ENCODE peak calls at places on chromosomes 16 and 17, in four cellular contexts. L, B, Q and I are unnamed samples.

GRCh38 chr17:49521088-49521450 is 26.0 kb downstream of the NGFR start:
- DNase-seq in Q (no peak), B (no peak), L (no peak), I (no peak)

GRCh38 chr17:39151680-39152058 is 232 bp upstream of the PLXDC1 start:
- DNase-seq in B (no peak), L (peak), Q (no peak), I (peak)

GRCh38 chr17:38421224-38421841 is 6.9 kb upstream of the ARHGAP23 start:
- DNase-seq in L (no peak), B (no peak), Q (no peak), I (no peak)

GRCh38 chr16:30395992-30396560 is 856 bp downstream of the ZNF48 start:
- DNase-seq in Q (no peak), B (no peak), L (no peak), I (no peak)

GRCh38 chr17:44903012-44903685 is 3.9 kb upstream of the EFTUD2 start:
- DNase-seq in Q (no peak), B (no peak), L (no peak), I (no peak)

GRCh38 chr17:10071141-10071540 is 127.3 kb downstream of the GAS7 start:
- DNase-seq in B (no peak), Q (no peak), L (no peak), I (no peak)

GRCh38 chr16:24815052-24815451 is 30.7 kb upstream of the SLC5A11 start:
- DNase-seq in Q (no peak), L (no peak), B (no peak), I (no peak)

GRCh38 chr16:48559462-48560211 is 50.3 kb downstream of the N4BP1 start:
- DNase-seq in B (no peak), Q (no peak), L (no peak), I (no peak)

GRCh38 chr17:72764632-72765041 is 327.9 kb downstream of the SLC39A11 start:
- DNase-seq in B (no peak), L (no peak), Q (no peak), I (no peak)

GRCh38 chr17:77475012-77475976 is 334.5 kb downstream of the SEC14L1 start:
- DNase-seq in Q (no peak), L (no peak), B (peak), I (peak)

GRCh38 chr17:75364078-75364477 is 41.4 kb downstream of the GRB2 start:
- DNase-seq in Q (no peak), B (no peak), L (no peak), I (no peak)

GRCh38 chr17:76048711-76049110 is 21.6 kb upstream of the EVPL start:
- DNase-seq in L (no peak), Q (no peak), B (no peak), I (no peak)

GRCh38 chr17:31394544-31394943 is 3.1 kb downstream of the RAB11FIP4 start:
- DNase-seq in Q (no peak), L (peak), B (no peak), I (peak)

GRCh38 chr17:55588858-55589257 is 77.6 kb upstream of the SMIM36 start:
- DNase-seq in L (no peak), Q (no peak), B (no peak), I (no peak)

GRCh38 chr17:63702223-63702577 is 2.3 kb upstream of the LIMD2 start:
- DNase-seq in B (peak), Q (no peak), L (no peak), I (peak)

GRCh38 chr17:72393553-72393952 is 272.7 kb downstream of the SOX9 start:
- DNase-seq in B (no peak), Q (peak), L (no peak), I (no peak)

GRCh38 chr16:50747206-50747956 is 5.5 kb downstream of the CYLD start:
- DNase-seq in L (no peak), Q (no peak), B (no peak), I (no peak)

GRCh38 chr16:79542196-79542859 is 58.2 kb downstream of the MAF start:
- DNase-seq in L (no peak), Q (no peak), B (no peak), I (no peak)

GRCh38 chr17:48037036-48037881 is at the start of gene COPZ2:
- DNase-seq in L (peak), Q (peak), B (peak), I (peak)

GRCh38 chr17:29665480-29665807 is 42.7 kb upstream of the CORO6 start:
- DNase-seq in L (no peak), B (no peak), Q (no peak), I (no peak)

GRCh38 chr16:49644143-49644460 is 211.8 kb downstream of the ZNF423 start:
- DNase-seq in Q (no peak), L (no peak), B (no peak), I (no peak)

GRCh38 chr16:1706386-1707192 is 594 bp downstream of the MAPK8IP3 start:
- DNase-seq in L (peak), Q (no peak), B (peak), I (peak)

GRCh38 chr16:86285938-86286921 is 224.1 kb upstream of the FOXF1 start:
- DNase-seq in B (no peak), Q (no peak), L (no peak), I (no peak)

GRCh38 chr16:1884889-1885288 is 12.9 kb upstream of the MEIOB start:
- DNase-seq in B (no peak), Q (no peak), L (no peak), I (no peak)

GRCh38 chr16:81652798-81653505 is 126.1 kb upstream of the PLCG2 start:
- DNase-seq in Q (no peak), B (no peak), L (no peak), I (no peak)

GRCh38 chr17:39627170-39627716 is 491 bp downstream of the PPP1R1B start:
- DNase-seq in B (no peak), L (peak), Q (no peak), I (no peak)

GRCh38 chr17:72338847-72339790 is 218.3 kb downstream of the SOX9 start:
- DNase-seq in B (no peak), Q (peak), L (no peak), I (no peak)

GRCh38 chr16:3171181-3171854 is 16.7 kb upstream of the OR1F1 start:
- DNase-seq in L (no peak), B (peak), Q (no peak), I (peak)